ENCODE peak calls at places on chromosomes 13 and 19, in seven cellular contexts. One of them, this sample, is unnamed.

GRCh38 chr19:3296034-3296433 is 70.3 kb upstream of the NFIC start:
- DNase-seq in A673: no peak
- DNase-seq in Peyer's patch: no peak
- DNase-seq in SK-N-SH: peak; percentile 22
- DNase-seq in A549: no peak
- DNase-seq in mucosa of descending colon: no peak
- DNase-seq in breast epithelium: no peak
- DNase-seq in this sample: no peak

GRCh38 chr13:45807520-45808099 is 43.9 kb downstream of the SIAH3 start:
- DNase-seq in SK-N-SH: peak; percentile 65
- DNase-seq in A673: peak; percentile 73
- DNase-seq in A549: peak; percentile 43
- DNase-seq in breast epithelium: no peak
- DNase-seq in mucosa of descending colon: no peak
- DNase-seq in Peyer's patch: no peak
- DNase-seq in this sample: no peak

GRCh38 chr13:73259061-73259908 is 200.5 kb downstream of the KLF5 start:
- DNase-seq in A673: no peak
- DNase-seq in breast epithelium: no peak
- DNase-seq in Peyer's patch: no peak
- DNase-seq in A549: no peak
- DNase-seq in SK-N-SH: no peak
- DNase-seq in mucosa of descending colon: no peak
- DNase-seq in this sample: no peak

GRCh38 chr19:39996218-39996810 is 546 bp upstream of the ZNF546 start:
- DNase-seq in mucosa of descending colon: no peak
- DNase-seq in Peyer's patch: peak; percentile 20
- DNase-seq in A549: peak; percentile 82
- DNase-seq in SK-N-SH: peak; percentile 62
- DNase-seq in breast epithelium: no peak
- DNase-seq in A673: peak; percentile 60
- DNase-seq in this sample: no peak

GRCh38 chr19:39998511-39998910 is 1.7 kb downstream of the ZNF546 start:
- DNase-seq in A673: no peak
- DNase-seq in A549: no peak
- DNase-seq in mucosa of descending colon: no peak
- DNase-seq in breast epithelium: no peak
- DNase-seq in SK-N-SH: no peak
- DNase-seq in Peyer's patch: no peak
- DNase-seq in this sample: no peak

GRCh38 chr19:35868172-35868822 is at the start of gene APLP1:
- DNase-seq in A673: peak; percentile 68
- DNase-seq in Peyer's patch: peak; percentile 43
- DNase-seq in breast epithelium: peak; percentile 61
- DNase-seq in A549: peak; percentile 80
- DNase-seq in SK-N-SH: peak; percentile 92
- DNase-seq in mucosa of descending colon: peak; percentile 76
- DNase-seq in this sample: peak; percentile 66

GRCh38 chr13:100088282-100088647 is 628 bp upstream of the PCCA start:
- DNase-seq in A549: no peak
- DNase-seq in Peyer's patch: no peak
- DNase-seq in SK-N-SH: no peak
- DNase-seq in mucosa of descending colon: no peak
- DNase-seq in breast epithelium: no peak
- DNase-seq in A673: no peak
- DNase-seq in this sample: no peak

GRCh38 chr19:11519138-11519537 is 9.8 kb downstream of the ECSIT start:
- DNase-seq in Peyer's patch: no peak
- DNase-seq in breast epithelium: no peak
- DNase-seq in SK-N-SH: no peak
- DNase-seq in mucosa of descending colon: no peak
- DNase-seq in A549: no peak
- DNase-seq in A673: no peak
- DNase-seq in this sample: no peak

GRCh38 chr13:75789451-75790197 is 153.5 kb downstream of the LMO7 start:
- DNase-seq in Peyer's patch: no peak
- DNase-seq in A673: no peak
- DNase-seq in mucosa of descending colon: no peak
- DNase-seq in breast epithelium: no peak
- DNase-seq in SK-N-SH: no peak
- DNase-seq in A549: no peak
- DNase-seq in this sample: no peak

GRCh38 chr19:49224856-49225255 is 67.3 kb downstream of the TRPM4 start:
- DNase-seq in mucosa of descending colon: peak; percentile 82
- DNase-seq in SK-N-SH: peak; percentile 66
- DNase-seq in A549: peak; percentile 84
- DNase-seq in breast epithelium: no peak
- DNase-seq in Peyer's patch: no peak
- DNase-seq in A673: peak; percentile 91
- DNase-seq in this sample: peak; percentile 68

GRCh38 chr19:38739440-38740251 is 4.6 kb downstream of the CAPN12 start:
- DNase-seq in A673: no peak
- DNase-seq in SK-N-SH: peak; percentile 16
- DNase-seq in A549: no peak
- DNase-seq in breast epithelium: no peak
- DNase-seq in Peyer's patch: no peak
- DNase-seq in mucosa of descending colon: no peak
- DNase-seq in this sample: no peak

GRCh38 chr13:81577601-81578000 is 1236.7 kb upstream of the SPRY2 start:
- DNase-seq in SK-N-SH: no peak
- DNase-seq in A549: no peak
- DNase-seq in Peyer's patch: no peak
- DNase-seq in mucosa of descending colon: no peak
- DNase-seq in breast epithelium: no peak
- DNase-seq in A673: no peak
- DNase-seq in this sample: no peak

GRCh38 chr19:41657157-41657556 is 30.3 kb upstream of the CEACAM4 start:
- DNase-seq in breast epithelium: no peak
- DNase-seq in mucosa of descending colon: no peak
- DNase-seq in Peyer's patch: no peak
- DNase-seq in A549: no peak
- DNase-seq in A673: no peak
- DNase-seq in SK-N-SH: no peak
- DNase-seq in this sample: no peak

GRCh38 chr13:46575843-46576242 is 22.9 kb downstream of the LRCH1 start:
- DNase-seq in A549: no peak
- DNase-seq in SK-N-SH: no peak
- DNase-seq in Peyer's patch: no peak
- DNase-seq in A673: no peak
- DNase-seq in breast epithelium: no peak
- DNase-seq in mucosa of descending colon: no peak
- DNase-seq in this sample: no peak

GRCh38 chr19:41195675-41196497 is 2.9 kb downstream of the CYP2S1 start:
- DNase-seq in Peyer's patch: no peak
- DNase-seq in mucosa of descending colon: no peak
- DNase-seq in A549: no peak
- DNase-seq in A673: no peak
- DNase-seq in breast epithelium: no peak
- DNase-seq in SK-N-SH: no peak
- DNase-seq in this sample: no peak

GRCh38 chr19:54179921-54180452 is 7.0 kb upstream of the TMC4 start:
- DNase-seq in mucosa of descending colon: peak; percentile 78
- DNase-seq in breast epithelium: no peak
- DNase-seq in A549: no peak
- DNase-seq in SK-N-SH: peak; percentile 66
- DNase-seq in Peyer's patch: no peak
- DNase-seq in A673: peak; percentile 27
- DNase-seq in this sample: peak; percentile 75

GRCh38 chr13:38693641-38694040 is 6.8 kb downstream of the FREM2 start:
- DNase-seq in SK-N-SH: no peak
- DNase-seq in breast epithelium: no peak
- DNase-seq in A673: peak; percentile 51
- DNase-seq in Peyer's patch: no peak
- DNase-seq in A549: no peak
- DNase-seq in mucosa of descending colon: no peak
- DNase-seq in this sample: no peak

GRCh38 chr19:16449330-16449961 is 22.3 kb downstream of the EPS15L1 start:
- DNase-seq in mucosa of descending colon: no peak
- DNase-seq in A673: no peak
- DNase-seq in Peyer's patch: peak; percentile 53
- DNase-seq in breast epithelium: no peak
- DNase-seq in A549: no peak
- DNase-seq in SK-N-SH: no peak
- DNase-seq in this sample: no peak

DNA sequence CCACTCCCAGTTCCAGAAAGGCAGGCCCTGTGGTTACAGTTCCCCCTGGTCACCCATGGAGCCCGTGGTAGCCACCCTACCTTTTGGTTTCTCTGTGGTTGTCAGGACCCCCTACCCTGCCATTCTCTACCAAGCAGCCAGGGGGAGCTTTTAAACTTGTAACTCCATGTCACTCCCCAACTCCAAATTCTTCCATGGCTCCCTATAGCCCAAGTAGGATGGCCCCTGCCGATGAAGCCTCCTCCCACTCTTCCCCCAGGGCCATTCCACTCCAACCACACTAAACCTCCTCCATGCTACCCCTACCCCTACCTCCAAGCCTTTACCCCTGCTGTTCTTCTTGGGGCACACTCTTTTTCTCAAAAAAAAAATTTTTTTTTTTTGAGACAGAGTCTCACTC is 2.2 kb downstream of the S1PR2 start:
- DNase-seq in Peyer's patch: peak; percentile 59
- DNase-seq in SK-N-SH: peak; percentile 45
- DNase-seq in A549: peak; percentile 59
- DNase-seq in breast epithelium: no peak
- DNase-seq in mucosa of descending colon: no peak
- DNase-seq in A673: peak; percentile 61
- DNase-seq in this sample: peak; percentile 51
- H3K4me3 ChIP-seq in Peyer's patch: no peak overlapping the region
- H3K4me3 ChIP-seq in SK-N-SH: no peak overlapping the region
- H3K4me3 ChIP-seq in A549: no peak overlapping the region
- H3K4me3 ChIP-seq in breast epithelium: no peak overlapping the region
- H3K4me3 ChIP-seq in mucosa of descending colon: no peak overlapping the region
- H3K4me3 ChIP-seq in A673: no peak overlapping the region
- H3K4me3 ChIP-seq in this sample: no peak overlapping the region

DNA sequence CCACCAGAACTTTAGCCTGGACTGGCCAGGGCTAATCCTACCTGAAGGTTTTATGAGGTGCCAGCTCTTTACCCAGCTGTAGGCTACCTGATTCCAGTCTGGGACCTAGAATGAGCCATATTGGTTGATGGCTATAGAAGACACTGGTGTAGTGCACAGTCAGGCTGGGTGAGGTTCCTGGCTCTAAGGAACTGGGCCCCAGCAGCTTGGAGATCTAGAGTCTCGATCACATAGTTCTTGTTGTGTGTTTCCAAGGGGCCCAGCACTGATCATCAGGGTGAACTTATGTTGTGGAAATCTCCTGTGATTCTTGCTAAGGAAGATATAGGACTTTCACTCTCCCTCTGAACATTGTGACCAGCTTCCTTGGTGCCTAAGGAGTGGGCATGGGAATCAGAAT is 236.3 kb downstream of the ZNF536 start:
- DNase-seq in breast epithelium: no peak
- DNase-seq in A673: no peak
- DNase-seq in SK-N-SH: no peak
- DNase-seq in A549: no peak
- DNase-seq in Peyer's patch: no peak
- DNase-seq in mucosa of descending colon: no peak
- DNase-seq in this sample: no peak
- H3K4me1 ChIP-seq in breast epithelium: no peaks in the 10 kb centered on the region
- H3K4me1 ChIP-seq in A673: no peaks in the 10 kb centered on the region
- H3K4me1 ChIP-seq in SK-N-SH: no peaks in the 10 kb centered on the region
- H3K4me1 ChIP-seq in A549: no peaks in the 10 kb centered on the region
- H3K4me1 ChIP-seq in Peyer's patch: no peaks in the 10 kb centered on the region
- H3K4me1 ChIP-seq in mucosa of descending colon: no peaks in the 10 kb centered on the region
- H3K4me1 ChIP-seq in this sample: no peaks in the 10 kb centered on the region

GRCh38 chr19:12669272-12670158 is 2.9 kb downstream of the WDR83 start:
- DNase-seq in SK-N-SH: peak; percentile 82
- DNase-seq in mucosa of descending colon: peak; percentile 85
- DNase-seq in breast epithelium: peak; percentile 79
- DNase-seq in Peyer's patch: peak; percentile 78
- DNase-seq in A549: peak; percentile 71
- DNase-seq in A673: peak; percentile 84
- DNase-seq in this sample: peak; percentile 84
- TF ChIP-seq CTCF in SK-N-SH: peak; percentile 20
- TF ChIP-seq CTCF in mucosa of descending colon: no peak
- TF ChIP-seq CTCF in breast epithelium: no peak
- TF ChIP-seq CTCF in Peyer's patch: no peak
- TF ChIP-seq CTCF in A549: no peak
- TF ChIP-seq CTCF in A673: no peak
- TF ChIP-seq CTCF in this sample: no peak

GRCh38 chr19:58037927-58038687 is 4.3 kb downstream of the ZSCAN1 start:
- DNase-seq in mucosa of descending colon: no peak
- DNase-seq in A673: no peak
- DNase-seq in SK-N-SH: no peak
- DNase-seq in Peyer's patch: no peak
- DNase-seq in breast epithelium: no peak
- DNase-seq in A549: no peak
- DNase-seq in this sample: no peak

GRCh38 chr19:58038688-58039204 is 4.9 kb downstream of the ZSCAN1 start:
- DNase-seq in Peyer's patch: no peak
- DNase-seq in SK-N-SH: no peak
- DNase-seq in A549: no peak
- DNase-seq in breast epithelium: no peak
- DNase-seq in mucosa of descending colon: no peak
- DNase-seq in A673: no peak
- DNase-seq in this sample: no peak

GRCh38 chr19:58033741-58034475 is at the start of gene ZSCAN1:
- DNase-seq in A549: no peak
- DNase-seq in mucosa of descending colon: peak; percentile 75
- DNase-seq in SK-N-SH: peak; percentile 92
- DNase-seq in Peyer's patch: peak; percentile 29
- DNase-seq in breast epithelium: peak; percentile 96
- DNase-seq in A673: peak; percentile 94
- DNase-seq in this sample: peak; percentile 78

GRCh38 chr19:58035863-58036262 is 2.0 kb downstream of the ZSCAN1 start:
- DNase-seq in mucosa of descending colon: no peak
- DNase-seq in breast epithelium: no peak
- DNase-seq in SK-N-SH: no peak
- DNase-seq in A673: no peak
- DNase-seq in A549: no peak
- DNase-seq in Peyer's patch: no peak
- DNase-seq in this sample: no peak

DNA sequence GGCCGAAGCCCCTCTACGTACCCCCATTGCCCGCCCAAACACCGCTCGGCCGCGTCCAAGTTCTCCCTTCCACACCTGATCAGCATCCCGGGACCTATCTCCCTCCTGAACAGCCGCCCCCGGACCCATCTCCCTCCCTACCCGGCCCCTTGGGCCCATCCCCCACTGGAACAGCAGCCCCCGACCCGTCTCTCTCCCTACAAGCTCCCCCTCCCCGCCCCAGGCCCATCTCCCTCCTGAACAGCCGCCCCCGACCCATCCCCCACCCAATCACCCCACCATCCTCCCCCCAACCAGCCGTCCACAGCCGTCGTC is 608 bp downstream of the ZSCAN1 start:
- DNase-seq in A673: no peak
- DNase-seq in A549: no peak
- DNase-seq in mucosa of descending colon: no peak
- DNase-seq in breast epithelium: no peak
- DNase-seq in Peyer's patch: no peak
- DNase-seq in SK-N-SH: peak; percentile 61
- DNase-seq in this sample: no peak
- H3K4me3 ChIP-seq in A673: peak overlapping the region; percentile 52
- H3K4me3 ChIP-seq in A549: no peak overlapping the region
- H3K4me3 ChIP-seq in mucosa of descending colon: no peak overlapping the region
- H3K4me3 ChIP-seq in breast epithelium: peak overlapping the region; percentile 66
- H3K4me3 ChIP-seq in Peyer's patch: peak overlapping the region; percentile 48
- H3K4me3 ChIP-seq in SK-N-SH: peak overlapping the region; percentile 29
- H3K4me3 ChIP-seq in this sample: no peak overlapping the region

This sample was measured in colonic mucosa.